ENCODE peak calls at places on chromosome 15, in five cellular contexts. F, G, W, D and Q are unnamed samples. For H3K9me3 and H3K4me1, the result is how much of the 10 kb centered on the place peaks cover.

GRCh38 chr15:70794596-70795310 is 31.4 kb upstream of the UACA start:
- DNase-seq in F (no peak), G (no peak), W (no peak), D (no peak), Q (no peak)

GRCh38 chr15:41653760-41654159 is 6.4 kb upstream of the MGA start:
- DNase-seq in F (no peak), G (no peak), W (no peak), D (no peak), Q (no peak)

GRCh38 chr15:40054056-40054745 is 15.2 kb upstream of the SRP14 start:
- DNase-seq in F (no peak), G (no peak), W (no peak), D (no peak), Q (no peak)

GRCh38 chr15:84736375-84736774 is 12.0 kb upstream of the ZNF592 start:
- DNase-seq in F (no peak), G (no peak), W (no peak), D (no peak), Q (no peak)

GRCh38 chr15:95300958-95301357 is 1029.5 kb upstream of the NR2F2 start:
- DNase-seq in F (no peak), G (no peak), W (peak), D (no peak), Q (no peak)

GRCh38 chr15:58608129-58608590 is 141.3 kb downstream of the ADAM10 start:
- DNase-seq in F (no peak), G (no peak), W (no peak), D (no peak), Q (no peak)

GRCh38 chr15:36284911-36285310 is 294.5 kb upstream of the CDIN1 start:
- DNase-seq in F (no peak), G (no peak), W (no peak), D (no peak), Q (no peak)

GRCh38 chr15:35458176-35458856 is 87.6 kb downstream of the DPH6 start:
- DNase-seq in F (no peak), G (no peak), W (peak), D (no peak), Q (no peak)

GRCh38 chr15:95812491-95812890 is 518.0 kb upstream of the NR2F2 start:
- DNase-seq in F (no peak), G (no peak), W (no peak), D (no peak), Q (no peak)

GRCh38 chr15:95839367-95839782 is 491.1 kb upstream of the NR2F2 start:
- DNase-seq in F (no peak), G (no peak), W (no peak), D (no peak), Q (no peak)

GRCh38 chr15:40928975-40929729 is at the start of gene DLL4:
- DNase-seq in F (no peak), G (peak), W (peak), D (peak), Q (peak)

GRCh38 chr15:70505411-70505919 is 257.9 kb downstream of the UACA start:
- DNase-seq in F (peak), G (no peak), W (peak), D (peak), Q (no peak)

GRCh38 chr15:69223083-69223813 is 62.8 kb downstream of the GLCE start:
- DNase-seq in F (no peak), G (no peak), W (no peak), D (no peak), Q (no peak)

GRCh38 chr15:22257047-22257667 is 176.8 kb downstream of the OR4M2 start:
- DNase-seq in F (no peak), G (no peak), W (no peak), D (peak), Q (no peak)

GRCh38 chr15:22253676-22254408 is 173.5 kb downstream of the OR4M2 start:
- DNase-seq in F (no peak), G (no peak), W (no peak), D (no peak), Q (no peak)

GRCh38 chr15:22259881-22260421 is 179.6 kb downstream of the OR4M2 start:
- DNase-seq in F (no peak), G (no peak), W (no peak), D (no peak), Q (no peak)

GRCh38 chr15:22258402-22259150 is 178.2 kb downstream of the OR4M2 start:
- DNase-seq in F (no peak), G (no peak), W (no peak), D (peak), Q (no peak)

DNA sequence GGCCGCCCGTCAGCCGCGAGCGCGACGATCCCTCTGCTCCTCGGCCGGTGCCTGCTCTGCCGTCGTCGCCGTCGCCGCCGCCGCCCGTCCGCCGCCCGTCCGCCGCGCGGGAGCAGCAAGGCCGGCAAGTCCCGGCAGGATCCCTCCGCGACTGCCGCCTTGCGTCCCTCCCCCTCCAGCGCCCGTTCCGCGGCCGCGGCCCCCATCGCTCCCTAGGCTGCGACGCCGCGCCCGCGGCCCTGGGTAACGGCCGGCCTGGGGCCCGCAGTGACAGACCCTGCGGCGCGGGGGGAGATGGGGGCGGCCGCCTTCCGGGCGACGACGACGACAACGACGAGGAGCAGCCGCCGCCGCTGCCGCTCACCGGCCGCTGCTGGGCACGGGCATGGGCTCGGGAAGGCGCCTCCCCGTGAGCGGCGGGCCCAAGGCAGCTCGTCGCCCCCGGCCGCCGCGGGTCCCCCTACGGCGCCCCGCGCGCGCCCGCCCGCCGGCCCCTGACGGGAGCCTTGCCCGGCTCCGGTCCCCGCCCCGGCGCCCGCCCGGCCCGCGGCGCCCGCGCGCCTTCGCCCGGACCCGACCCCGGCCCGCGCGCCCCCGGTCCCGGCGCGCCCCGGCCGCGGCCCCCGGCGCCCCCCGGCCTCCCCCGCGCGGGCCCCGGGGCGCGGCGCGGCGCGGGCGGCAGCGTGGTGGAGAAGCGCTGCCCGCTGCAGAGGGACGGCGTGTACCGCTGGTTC is 177.5 kb downstream of the OR4M2 start:
- DNase-seq in F (no peak), G (no peak), W (no peak), D (no peak), Q (no peak)
- H3K9me3 ChIP-seq in F (half or more), G (under half), W (under half), D (under half), Q (half or more)

GRCh38 chr15:67176195-67176971 is 78.1 kb downstream of the AAGAB start:
- DNase-seq in F (no peak), G (peak), W (no peak), D (no peak), Q (peak)

GRCh38 chr15:67174446-67174845 is 80.0 kb downstream of the AAGAB start:
- DNase-seq in F (no peak), G (no peak), W (no peak), D (no peak), Q (no peak)

GRCh38 chr15:67173786-67174185 is 80.7 kb downstream of the AAGAB start:
- DNase-seq in F (no peak), G (no peak), W (no peak), D (no peak), Q (no peak)

GRCh38 chr15:67174864-67175573 is 79.4 kb downstream of the AAGAB start:
- DNase-seq in F (peak), G (no peak), W (peak), D (peak), Q (peak)

DNA sequence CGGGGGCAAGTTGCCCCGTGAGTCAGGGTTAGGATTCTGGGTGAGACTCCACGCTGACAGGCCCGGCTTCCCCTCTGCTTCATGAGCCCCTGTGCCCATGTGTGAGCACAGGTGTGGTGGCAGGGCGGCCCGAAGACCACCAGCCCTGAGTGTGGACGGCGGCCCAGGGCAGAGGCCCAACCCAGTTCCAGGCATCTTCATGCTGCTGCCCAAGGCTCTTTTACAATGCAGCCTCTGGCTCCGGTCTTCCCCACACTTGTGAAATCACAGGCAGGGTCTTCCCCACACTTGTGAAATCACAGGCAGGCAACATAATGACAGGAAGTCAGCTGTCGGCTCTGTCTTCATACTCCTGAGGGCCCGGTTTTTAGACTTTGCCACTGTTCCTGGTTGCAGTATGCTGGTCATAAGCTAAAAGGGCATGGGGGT is 78.8 kb downstream of the AAGAB start:
- DNase-seq in F (no peak), G (peak), W (no peak), D (no peak), Q (peak)
- H3K4me1 ChIP-seq in F (half or more), G (under half), W (half or more), D (half or more), Q (under half)

DNA sequence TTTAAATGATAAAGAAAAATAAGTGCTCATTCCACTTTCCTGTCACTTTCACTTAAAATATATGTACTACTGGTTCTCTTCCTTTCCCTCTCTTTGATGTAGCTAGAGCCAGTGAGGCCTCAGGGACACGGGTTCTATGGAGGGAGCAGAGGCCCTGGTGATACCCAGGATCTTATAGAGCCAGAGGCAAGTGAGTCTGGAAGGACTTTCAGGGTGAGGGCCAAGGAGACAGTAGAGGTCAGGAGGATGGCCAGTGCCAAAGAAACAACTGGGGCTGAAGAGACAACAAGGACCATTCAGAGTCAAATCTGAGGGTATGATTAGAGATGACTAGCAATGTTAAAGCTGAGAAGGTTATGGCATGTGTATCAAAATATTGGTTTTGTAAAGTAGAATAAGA is 124.1 kb upstream of the GOLGA6L6 start:
- DNase-seq in F (no peak), G (no peak), W (no peak), D (no peak), Q (no peak)
- H3K9me3 ChIP-seq in F (under half), G (under half), W (under half), D (under half), Q (half or more)

DNA sequence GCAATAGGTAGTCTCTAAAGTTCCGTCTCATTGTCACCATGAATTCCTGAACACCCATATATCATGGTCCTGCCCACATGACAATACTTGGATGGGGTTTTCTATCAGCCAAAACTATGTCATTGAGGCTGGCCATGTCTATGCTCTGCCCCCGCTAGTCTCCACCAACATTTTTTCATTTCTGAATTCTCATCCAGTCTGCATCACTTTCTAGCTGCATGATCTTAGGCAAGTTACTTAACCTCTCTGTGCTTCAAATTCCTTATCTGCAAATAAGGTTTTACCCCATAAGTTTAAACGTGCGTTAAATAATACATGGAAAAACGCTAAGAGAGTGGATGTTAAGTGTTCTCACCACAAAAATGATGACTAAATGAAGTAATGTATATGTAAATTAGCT is 14.1 kb downstream of the HERC1 start:
- DNase-seq in F (no peak), G (no peak), W (no peak), D (no peak), Q (no peak)
- H3K4me1 ChIP-seq in F (under half), G (half or more), W (under half), D (under half), Q (under half)

GRCh38 chr15:25236861-25237155 is 202.0 kb downstream of the UBE3A start:
- DNase-seq in F (no peak), G (peak), W (no peak), D (no peak), Q (no peak)
- H3K9me3 ChIP-seq in F (under half), G (under half), W (under half), D (under half), Q (under half)

DNA sequence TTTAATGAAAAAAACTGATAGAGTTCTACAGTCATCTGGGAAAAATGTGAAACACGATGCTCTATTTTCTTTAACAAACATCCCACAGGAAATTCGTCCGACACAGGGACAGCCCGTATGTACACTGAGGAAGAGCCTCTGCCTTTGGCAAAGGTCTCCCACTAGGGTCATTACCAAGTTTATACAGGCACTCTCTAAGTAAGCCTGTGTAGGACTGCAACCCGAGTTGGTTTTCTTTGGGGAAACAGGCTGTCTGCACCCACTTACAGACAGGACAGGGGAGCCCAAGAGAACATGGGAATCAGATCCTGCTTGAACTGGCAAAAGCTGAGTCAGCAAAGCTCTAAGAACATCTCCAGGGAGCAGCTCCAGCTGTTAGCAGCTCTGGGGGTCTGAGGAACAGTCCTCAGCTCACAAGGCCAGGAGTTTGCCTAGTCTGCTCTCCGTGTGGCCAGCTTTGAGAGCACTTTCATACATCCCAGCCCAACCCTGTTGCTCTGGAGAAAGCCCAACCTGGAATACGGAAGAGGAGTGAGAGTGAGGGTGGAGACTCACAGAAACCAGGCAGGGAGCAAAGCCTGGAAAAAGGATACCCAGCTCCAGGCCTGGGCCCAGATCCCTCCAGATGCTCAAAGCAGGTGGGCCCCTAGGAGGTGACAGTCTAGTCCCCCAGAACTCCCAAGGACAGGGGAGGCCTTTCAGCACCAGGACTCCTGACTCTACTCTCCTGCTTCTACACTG is 1.9 kb downstream of the TBC1D2B start:
- DNase-seq in F (no peak), G (no peak), W (peak), D (peak), Q (peak)
- H3K4me1 ChIP-seq in F (under half), G (half or more), W (under half), D (under half), Q (under half)